ENCODE peak calls at places on chromosomes 1 and 21, in nine cellular contexts. S is omental fat pad; D is psoas muscle; H is CD4-positive, CD25-positive, alpha-beta regulatory T cell; C is thoracic aorta; Q is small intestine; T is hypothalamus; V is Ammon's horn; U is hepatocyte. Y is an unnamed sample.

GRCh38 chr1:160077496-160077895 is 3.8 kb upstream of the KCNJ9 start:
- DNase-seq in S (no peak), D (no peak), H (no peak), C (no peak), Q (no peak), T (no peak), V (no peak), U (no peak), Y (no peak)

GRCh38 chr21:23881783-23882182 is 1725.5 kb downstream of the MRPL39 start:
- DNase-seq in S (no peak), D (no peak), H (no peak), C (no peak), Q (no peak), T (no peak), V (no peak), U (no peak), Y (no peak)

GRCh38 chr1:8061673-8062386 is 35.7 kb upstream of the ERRFI1 start:
- DNase-seq in S (no peak), D (no peak), H (no peak), C (no peak), Q (no peak), T (no peak), V (no peak), U (no peak), Y (no peak)

GRCh38 chr1:109271458-109271857 is 11.5 kb downstream of the PSRC1 start:
- DNase-seq in S (no peak), D (no peak), H (no peak), C (no peak), Q (no peak), T (no peak), V (no peak), U (no peak), Y (no peak)

GRCh38 chr1:36380003-36380631 is 5.6 kb downstream of the STK40 start:
- DNase-seq in S (no peak), D (no peak), H (no peak), C (no peak), Q (no peak), T (no peak), V (no peak), U (no peak), Y (no peak)

GRCh38 chr1:171935664-171936063 is 94.4 kb downstream of the DNM3 start:
- DNase-seq in S (no peak), D (no peak), H (no peak), C (no peak), Q (no peak), T (no peak), V (no peak), U (no peak), Y (no peak)

GRCh38 chr21:37582613-37583012 is 216.0 kb downstream of the DYRK1A start:
- DNase-seq in S (no peak), D (no peak), H (no peak), C (no peak), Q (peak), T (no peak), V (peak), U (peak), Y (no peak)

GRCh38 chr1:216119600-216119999 is 303.6 kb downstream of the USH2A start:
- DNase-seq in S (no peak), D (no peak), H (no peak), C (no peak), Q (peak), T (no peak), V (no peak), U (peak), Y (no peak)

GRCh38 chr1:164625004-164625617 is 66.1 kb downstream of the PBX1 start:
- DNase-seq in S (no peak), D (no peak), H (no peak), C (no peak), Q (no peak), T (no peak), V (no peak), U (no peak), Y (no peak)

GRCh38 chr1:169060906-169061683 is 45.4 kb upstream of the ATP1B1 start:
- DNase-seq in S (no peak), D (no peak), H (no peak), C (no peak), Q (peak), T (no peak), V (peak), U (no peak), Y (no peak)

GRCh38 chr1:151839457-151840409 is at the start of gene C2CD4D:
- DNase-seq in S (no peak), D (no peak), H (peak), C (no peak), Q (peak), T (peak), V (peak), U (peak), Y (peak)

GRCh38 chr1:41151846-41152245 is 90.3 kb downstream of the SCMH1 start:
- DNase-seq in S (no peak), D (no peak), H (no peak), C (no peak), Q (no peak), T (no peak), V (no peak), U (no peak), Y (no peak)

GRCh38 chr1:244820131-244820530 is 15.3 kb upstream of the COX20 start:
- DNase-seq in S (no peak), D (no peak), H (no peak), C (no peak), Q (no peak), T (no peak), V (no peak), U (no peak), Y (no peak)

GRCh38 chr1:20733361-20733975 is 965 bp upstream of the SH2D5 start:
- DNase-seq in S (no peak), D (no peak), H (no peak), C (no peak), Q (no peak), T (no peak), V (no peak), U (no peak), Y (no peak)

GRCh38 chr1:107963601-107964396 is 1.2 kb downstream of the VAV3 start:
- DNase-seq in S (no peak), D (peak), H (peak), C (no peak), Q (no peak), T (no peak), V (peak), U (peak), Y (peak)

GRCh38 chr1:42931911-42932422 is 26.7 kb downstream of the SLC2A1 start:
- DNase-seq in S (no peak), D (peak), H (peak), C (no peak), Q (peak), T (no peak), V (no peak), U (no peak), Y (peak)

GRCh38 chr1:186839077-186839400 is 10.3 kb downstream of the PLA2G4A start:
- DNase-seq in S (no peak), D (no peak), H (no peak), C (no peak), Q (no peak), T (no peak), V (no peak), U (no peak), Y (no peak)

GRCh38 chr1:174769961-174770549 is 229.7 kb upstream of the CACYBP start:
- DNase-seq in S (no peak), D (no peak), H (peak), C (no peak), Q (peak), T (no peak), V (peak), U (peak), Y (no peak)

GRCh38 chr1:2478100-2478499 is 2.0 kb downstream of the PLCH2 start:
- DNase-seq in S (no peak), D (no peak), H (no peak), C (no peak), Q (peak), T (no peak), V (no peak), U (peak), Y (peak)

GRCh38 chr1:208132287-208132882 is 111.8 kb downstream of the PLXNA2 start:
- DNase-seq in S (peak), D (peak), H (peak), C (peak), Q (peak), T (no peak), V (peak), U (peak), Y (peak)

GRCh38 chr1:94047914-94048313 is 73.0 kb downstream of the ABCA4 start:
- DNase-seq in S (no peak), D (no peak), H (no peak), C (no peak), Q (no peak), T (no peak), V (no peak), U (no peak), Y (no peak)

GRCh38 chr1:210344706-210345105 is 16.0 kb downstream of the HHAT start:
- DNase-seq in S (no peak), D (no peak), H (no peak), C (no peak), Q (no peak), T (no peak), V (no peak), U (no peak), Y (no peak)

GRCh38 chr1:173420330-173420806 is 56.8 kb upstream of the PRDX6 start:
- DNase-seq in S (no peak), D (peak), H (peak), C (no peak), Q (peak), T (no peak), V (peak), U (peak), Y (peak)